ENCODE peak calls at places on chromosomes 1 and 21, in five cellular contexts. L, S, A, Z and P are unnamed samples.

GRCh38 chr1:1395166-1395565 is 4.0 kb downstream of the CCNL2 start:
- DNase-seq in L (no peak), S (no peak), A (no peak), Z (no peak), P (no peak)

GRCh38 chr1:20172033-20172588 is 13.8 kb upstream of the UBXN10 start:
- DNase-seq in L (no peak), S (no peak), A (no peak), Z (no peak), P (no peak)

GRCh38 chr21:27149034-27149433 is 182.1 kb upstream of the ADAMTS5 start:
- DNase-seq in L (no peak), S (no peak), A (no peak), Z (no peak), P (no peak)

GRCh38 chr1:65148548-65149390 is 766 bp downstream of the AK4 start:
- DNase-seq in L (peak), S (peak), A (peak), Z (peak), P (no peak)

GRCh38 chr1:54408701-54409066 is 2.5 kb upstream of the SSBP3 start:
- DNase-seq in L (no peak), S (no peak), A (no peak), Z (no peak), P (no peak)

GRCh38 chr1:215900684-215901083 is 333.6 kb downstream of the KCTD3 start:
- DNase-seq in L (no peak), S (no peak), A (no peak), Z (no peak), P (no peak)

GRCh38 chr1:177442580-177442979 is 271.8 kb downstream of the BRINP2 start:
- DNase-seq in L (no peak), S (no peak), A (no peak), Z (no peak), P (no peak)

GRCh38 chr1:35555601-35556477 is 1.4 kb downstream of the KIAA0319L start:
- DNase-seq in L (no peak), S (no peak), A (no peak), Z (no peak), P (no peak)

GRCh38 chr1:94926365-94926914 is 470 bp downstream of the CNN3 start:
- DNase-seq in L (peak), S (peak), A (no peak), Z (peak), P (no peak)

GRCh38 chr1:153547560-153548551 is 1.2 kb downstream of the S100A3 start:
- DNase-seq in L (no peak), S (peak), A (peak), Z (no peak), P (no peak)

GRCh38 chr1:153550398-153550758 is 1.3 kb upstream of the S100A3 start:
- DNase-seq in L (no peak), S (peak), A (no peak), Z (no peak), P (no peak)

GRCh38 chr1:153549741-153550397 is 811 bp upstream of the S100A3 start:
- DNase-seq in L (no peak), S (peak), A (no peak), Z (no peak), P (no peak)

GRCh38 chr1:153550827-153551512 is 1.9 kb upstream of the S100A3 start:
- DNase-seq in L (no peak), S (peak), A (peak), Z (no peak), P (no peak)

DNA sequence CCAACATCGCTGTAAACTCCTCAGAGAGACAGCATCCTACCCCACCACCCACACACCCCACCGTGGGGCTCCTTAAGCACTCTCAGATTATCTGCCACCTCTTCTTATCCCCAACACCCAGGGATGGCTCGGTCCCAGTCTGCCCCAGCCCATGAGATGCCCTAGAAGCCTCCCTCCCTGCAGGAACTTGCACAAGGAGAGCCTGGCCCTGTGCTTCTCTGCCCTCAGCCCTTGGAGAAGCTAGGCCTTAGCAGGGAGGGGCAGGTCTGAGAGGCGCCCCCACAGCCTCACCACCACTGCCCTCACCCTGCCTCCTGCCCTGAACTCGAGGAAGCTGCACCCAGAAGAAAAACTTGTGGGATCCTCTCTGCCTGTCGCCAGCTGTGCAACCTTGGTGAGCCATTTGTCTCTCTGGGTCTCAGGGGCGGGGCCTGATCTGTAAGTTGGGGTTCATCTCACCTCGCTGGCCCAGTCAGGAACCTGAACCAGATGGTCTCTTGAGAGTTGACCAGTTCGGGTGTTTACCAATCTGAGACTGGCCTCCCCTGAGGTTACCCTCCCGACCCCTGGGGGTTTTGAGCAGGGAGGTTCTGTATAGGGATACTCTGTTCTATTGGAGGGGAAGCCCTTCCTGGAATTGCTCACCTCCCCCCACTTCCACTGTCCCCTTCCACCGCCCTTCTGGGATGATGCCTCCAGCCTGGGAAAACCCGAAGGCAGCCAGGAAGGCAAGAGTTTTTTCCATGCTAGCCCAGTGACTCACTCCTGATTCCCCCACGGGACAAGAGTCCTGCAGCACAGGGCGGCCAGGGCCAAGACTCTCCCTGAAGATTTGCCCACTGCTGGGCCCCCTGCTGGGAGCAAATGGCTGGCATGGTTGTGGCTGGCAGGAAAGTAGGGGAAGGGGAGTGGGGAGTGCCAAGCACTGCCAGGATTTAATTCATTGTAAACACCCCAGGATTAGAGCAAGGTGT is at the start of gene S100A3:
- DNase-seq in L (peak), S (peak), A (peak), Z (peak), P (no peak)
- TF ChIP-seq CTCF in L (peak), S (peak), A (no peak), Z (no peak), P (no peak)

GRCh38 chr1:4693891-4694290 is 39.5 kb downstream of the AJAP1 start:
- DNase-seq in L (no peak), S (no peak), A (no peak), Z (no peak), P (no peak)

GRCh38 chr1:4693316-4693715 is 38.9 kb downstream of the AJAP1 start:
- DNase-seq in L (no peak), S (no peak), A (no peak), Z (no peak), P (no peak)

GRCh38 chr1:4691766-4692405 is 37.5 kb downstream of the AJAP1 start:
- DNase-seq in L (no peak), S (no peak), A (no peak), Z (no peak), P (no peak)

GRCh38 chr1:4690951-4691675 is 36.7 kb downstream of the AJAP1 start:
- DNase-seq in L (no peak), S (no peak), A (no peak), Z (no peak), P (no peak)

GRCh38 chr1:4692437-4692836 is 38.0 kb downstream of the AJAP1 start:
- DNase-seq in L (no peak), S (no peak), A (no peak), Z (no peak), P (no peak)
- TF ChIP-seq CTCF in L (no peak), S (no peak), A (no peak), Z (no peak), P (no peak)

DNA sequence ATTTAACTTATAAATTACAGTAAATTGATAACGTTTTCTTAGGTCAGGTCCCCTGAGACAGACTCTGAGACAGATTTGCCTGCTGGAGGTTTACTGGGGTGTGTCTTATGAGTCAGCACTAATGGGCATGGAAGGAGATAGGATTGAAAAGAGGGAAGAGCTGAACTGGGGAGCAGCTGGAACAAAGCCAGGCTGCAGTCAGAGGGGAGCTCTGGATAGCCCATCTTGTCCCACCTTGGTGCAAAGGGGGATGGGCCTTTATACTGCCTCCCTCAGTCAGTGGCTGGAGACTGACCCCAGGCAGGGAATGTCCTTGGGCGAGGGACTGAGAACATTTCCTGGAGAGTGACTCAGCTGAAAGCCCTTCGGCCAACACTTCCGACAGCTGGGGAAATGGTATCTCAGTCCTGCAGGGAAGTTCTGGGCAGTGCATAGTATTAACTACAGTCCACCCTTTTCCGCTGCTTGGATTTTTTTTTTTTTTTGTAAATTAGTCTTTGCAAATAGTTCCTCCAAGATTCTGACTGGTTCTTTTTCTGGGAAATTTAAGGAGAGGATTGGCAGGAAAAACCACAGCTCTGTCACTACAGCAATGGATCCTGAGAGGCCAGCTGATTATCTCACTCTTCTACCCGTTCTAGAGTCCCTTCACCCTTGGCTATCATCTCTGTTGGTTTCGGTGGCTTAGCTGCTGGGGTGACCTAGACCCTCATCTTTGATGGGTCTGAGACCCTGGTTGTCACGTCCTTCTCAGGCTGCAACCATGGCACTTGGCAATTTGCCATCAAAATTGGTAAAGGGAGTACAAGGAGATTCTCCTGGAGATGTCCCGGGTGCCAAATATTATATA is 39.2 kb upstream of the CDC42BPA start:
- DNase-seq in L (peak), S (peak), A (peak), Z (peak), P (no peak)
- TF ChIP-seq CTCF in L (no peak), S (no peak), A (no peak), Z (no peak), P (no peak)

DNA sequence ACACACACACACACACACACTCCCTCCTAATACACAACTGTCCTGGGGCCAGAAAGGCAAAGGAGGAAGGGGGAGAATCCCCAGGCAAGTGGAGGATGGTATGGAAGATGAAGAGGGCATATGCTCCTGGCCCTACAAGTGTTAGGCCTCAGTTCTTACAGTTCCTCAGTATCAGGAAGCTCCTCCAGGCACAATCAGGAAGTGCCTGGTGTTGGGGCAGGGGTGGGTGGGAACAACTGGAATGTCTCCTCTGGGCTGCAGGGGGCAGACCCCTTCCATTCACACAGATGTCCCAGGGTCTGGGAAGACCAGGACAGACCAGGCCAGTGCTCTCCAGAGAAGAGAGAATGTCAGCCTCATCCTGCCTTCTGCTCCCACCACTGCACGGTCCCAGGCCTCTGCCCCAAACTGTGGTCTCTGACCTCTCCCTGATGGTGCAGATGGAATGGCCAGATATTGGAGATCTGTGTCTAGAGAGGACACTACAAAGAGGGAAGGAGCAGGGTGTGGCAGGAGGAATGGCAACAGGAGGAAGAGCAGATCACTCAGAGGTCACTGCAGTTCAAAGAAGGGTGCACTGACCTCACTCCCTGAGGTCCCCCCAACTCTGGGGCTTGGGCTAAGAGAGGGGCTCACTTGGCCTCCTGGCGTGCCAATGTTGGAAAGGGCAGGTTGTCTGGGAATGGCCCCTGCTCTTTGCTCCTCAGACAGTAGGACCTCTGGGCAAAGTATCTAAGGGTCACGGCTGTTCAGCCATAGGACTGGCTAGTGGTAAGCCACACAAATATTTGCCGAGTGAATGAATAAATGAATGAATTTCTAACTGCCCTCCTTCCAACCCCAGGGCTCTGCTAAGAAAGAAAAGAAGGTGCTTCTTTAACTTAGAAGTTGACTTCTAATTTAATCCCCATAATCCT is 2.5 kb upstream of the DENND2D start:
- DNase-seq in L (no peak), S (no peak), A (peak), Z (peak), P (no peak)
- TF ChIP-seq CTCF in L (no peak), S (no peak), A (no peak), Z (no peak), P (no peak)

GRCh38 chr1:16205333-16205671 is 7.2 kb downstream of the ARHGEF19 start:
- DNase-seq in L (no peak), S (no peak), A (no peak), Z (no peak), P (no peak)

GRCh38 chr1:16203550-16203949 is 8.9 kb downstream of the ARHGEF19 start:
- DNase-seq in L (no peak), S (no peak), A (no peak), Z (no peak), P (no peak)

GRCh38 chr1:16205891-16206546 is 6.4 kb downstream of the ARHGEF19 start:
- DNase-seq in L (no peak), S (no peak), A (no peak), Z (peak), P (no peak)

GRCh38 chr1:16204216-16204615 is 8.2 kb downstream of the ARHGEF19 start:
- DNase-seq in L (no peak), S (no peak), A (no peak), Z (no peak), P (no peak)

GRCh38 chr1:16204634-16205332 is 7.7 kb downstream of the ARHGEF19 start:
- DNase-seq in L (no peak), S (no peak), A (peak), Z (no peak), P (no peak)
- TF ChIP-seq CTCF in L (peak), S (peak), A (peak), Z (no peak), P (no peak)

GRCh38 chr1:44929556-44929955 is 56.8 kb downstream of the EIF2B3 start:
- DNase-seq in L (no peak), S (no peak), A (no peak), Z (no peak), P (no peak)

GRCh38 chr1:44926311-44926781 is 60.0 kb downstream of the EIF2B3 start:
- DNase-seq in L (no peak), S (no peak), A (no peak), Z (no peak), P (no peak)

GRCh38 chr1:44919387-44919786 is 67.0 kb downstream of the EIF2B3 start:
- DNase-seq in L (no peak), S (no peak), A (no peak), Z (no peak), P (no peak)

DNA sequence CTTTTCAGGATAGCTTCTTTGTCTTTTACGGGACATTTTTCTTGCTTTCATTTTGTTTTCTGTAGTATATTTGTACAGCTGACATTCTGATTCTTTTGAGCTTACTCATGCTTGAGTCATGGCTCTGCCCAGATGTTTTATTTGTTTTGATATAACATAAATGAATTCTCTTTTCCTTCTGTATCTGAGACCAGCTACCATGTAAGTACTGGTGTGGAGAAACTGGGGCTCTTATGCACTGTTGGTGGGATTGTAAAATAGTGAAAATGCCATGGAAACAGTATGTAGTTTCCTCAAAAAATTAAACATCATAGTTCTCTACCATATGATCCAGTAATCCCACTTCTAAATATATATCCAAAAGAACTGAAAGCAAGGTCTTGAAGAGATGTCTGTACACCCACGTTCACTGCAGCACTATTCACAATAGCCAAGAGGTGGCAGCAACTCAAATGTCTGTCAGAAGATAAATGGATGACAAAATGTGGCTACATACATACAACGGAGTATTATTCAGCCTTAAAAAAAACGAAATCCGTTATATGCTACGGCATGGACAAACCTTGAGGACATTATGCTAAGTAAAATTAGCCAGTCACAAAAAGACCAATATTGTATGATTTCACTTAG is 61.4 kb downstream of the EIF2B3 start:
- DNase-seq in L (no peak), S (no peak), A (peak), Z (no peak), P (no peak)
- TF ChIP-seq CTCF in L (peak), S (peak), A (peak), Z (no peak), P (no peak)

DNA sequence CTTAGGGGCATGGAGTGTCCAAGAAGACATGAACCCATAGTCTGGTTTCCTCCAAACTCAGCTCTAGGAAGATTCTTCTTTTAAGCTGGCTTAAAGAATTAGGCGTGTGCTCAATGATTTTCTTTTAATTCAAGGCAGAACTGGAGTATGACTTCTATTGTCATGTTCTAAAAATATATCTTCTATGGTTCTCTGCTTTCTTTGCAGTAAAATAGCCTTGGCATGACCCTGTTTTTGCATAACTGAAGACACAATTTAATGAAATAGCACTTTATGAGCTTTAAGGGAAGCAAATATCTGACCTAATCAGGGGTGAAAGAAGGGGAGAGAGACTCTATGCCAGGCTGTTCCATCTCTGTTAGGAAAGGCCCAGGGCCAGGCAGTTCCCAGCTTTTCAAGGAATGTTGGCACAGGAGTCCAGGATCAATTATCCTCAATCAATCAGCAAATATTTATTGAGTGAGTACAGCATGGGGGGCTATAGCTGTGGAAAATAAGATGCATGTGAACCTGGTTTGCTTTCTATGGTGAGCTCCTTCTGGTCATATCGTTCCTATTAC is 7.2 kb upstream of the CSF1 start:
- DNase-seq in L (no peak), S (no peak), A (no peak), Z (no peak), P (no peak)
- TF ChIP-seq CTCF in L (no peak), S (no peak), A (no peak), Z (no peak), P (no peak)